ENCODE peak calls at places on chromosomes 13 and 19, in eight cellular contexts. M is CD4-positive, CD25-positive, alpha-beta regulatory T cell; K is keratinocyte; Z is CD4-positive, alpha-beta memory T cell; X is GM23248; H is thoracic aorta; A is fibroblast of lung; E is testis. B is an unnamed sample. For H3K4me1, the result is how much of the 10 kb centered on the place peaks cover.

GRCh38 chr13:73610799-73611592 is 523.2 kb downstream of the KLF12 start:
- DNase-seq in M (no peak), K (no peak), Z (no peak), X (no peak), H (no peak), A (no peak), E (no peak), B (no peak)

GRCh38 chr13:42814868-42815267 is 33.5 kb downstream of the FAM216B start:
- DNase-seq in M (no peak), K (no peak), Z (no peak), X (peak), H (no peak), A (peak), E (no peak), B (no peak)

GRCh38 chr13:33262997-33263396 is 22.6 kb downstream of the STARD13 start:
- DNase-seq in M (no peak), K (no peak), Z (no peak), X (no peak), H (no peak), A (no peak), E (no peak), B (no peak)

GRCh38 chr19:51372649-51373504 is at the start of gene NKG7:
- DNase-seq in M (peak), K (no peak), Z (peak), X (no peak), H (no peak), A (no peak), E (no peak), B (peak)

GRCh38 chr19:1067341-1068103 is 555 bp downstream of the ARHGAP45 start:
- DNase-seq in M (peak), K (no peak), Z (peak), X (no peak), H (no peak), A (no peak), E (no peak), B (no peak)

GRCh38 chr19:10027158-10027997 is 14.1 kb downstream of the RDH8 start:
- DNase-seq in M (peak), K (peak), Z (peak), X (peak), H (peak), A (peak), E (peak), B (peak)

GRCh38 chr13:49369876-49370275 is 74.0 kb downstream of the CAB39L start:
- DNase-seq in M (no peak), K (no peak), Z (no peak), X (no peak), H (no peak), A (no peak), E (no peak), B (no peak)

GRCh38 chr13:19182536-19182935 is 912 bp upstream of the TUBA3C start:
- DNase-seq in M (no peak), K (no peak), Z (no peak), X (no peak), H (no peak), A (no peak), E (peak), B (no peak)

GRCh38 chr19:37886571-37886970 is 19.8 kb downstream of the WDR87 start:
- DNase-seq in M (no peak), K (no peak), Z (no peak), X (no peak), H (no peak), A (no peak), E (no peak), B (no peak)

GRCh38 chr13:99442273-99442895 is 58.9 kb upstream of the TM9SF2 start:
- DNase-seq in M (peak), K (no peak), Z (peak), X (peak), H (no peak), A (peak), E (peak), B (peak)

GRCh38 chr13:50448535-50448981 is 394.9 kb downstream of the DLEU7 start:
- DNase-seq in M (no peak), K (peak), Z (no peak), X (no peak), H (no peak), A (no peak), E (no peak), B (peak)

GRCh38 chr13:106533101-106533939 is 2.1 kb downstream of the EFNB2 start:
- DNase-seq in M (peak), K (no peak), Z (peak), X (peak), H (no peak), A (peak), E (peak), B (peak)

GRCh38 chr19:10193666-10194499 is 870 bp downstream of the DNMT1 start:
- DNase-seq in M (peak), K (no peak), Z (peak), X (peak), H (no peak), A (peak), E (peak), B (no peak)

GRCh38 chr13:34224877-34225276 is 406.9 kb downstream of the RFC3 start:
- DNase-seq in M (no peak), K (no peak), Z (no peak), X (no peak), H (no peak), A (no peak), E (peak), B (no peak)

GRCh38 chr19:23882493-23882892 is 32.2 kb upstream of the ZNF726 start:
- DNase-seq in M (no peak), K (no peak), Z (peak), X (peak), H (no peak), A (no peak), E (peak), B (peak)

GRCh38 chr19:57280913-57281425 is 684 bp downstream of the ZNF460 start:
- DNase-seq in M (peak), K (no peak), Z (peak), X (peak), H (no peak), A (peak), E (no peak), B (peak)

GRCh38 chr13:45398862-45399261 is 19.3 kb downstream of the SLC25A30 start:
- DNase-seq in M (peak), K (no peak), Z (peak), X (no peak), H (no peak), A (no peak), E (no peak), B (no peak)

GRCh38 chr13:45325806-45326205 is 15.2 kb downstream of the TPT1 start:
- DNase-seq in M (no peak), K (no peak), Z (no peak), X (peak), H (peak), A (peak), E (peak), B (no peak)

GRCh38 chr19:54252845-54253244 is 4.2 kb downstream of the LILRB5 start:
- DNase-seq in M (no peak), K (no peak), Z (no peak), X (no peak), H (no peak), A (no peak), E (no peak), B (no peak)

GRCh38 chr13:54859827-54860226 is 1831.2 kb downstream of the OLFM4 start:
- DNase-seq in M (no peak), K (peak), Z (no peak), X (no peak), H (no peak), A (no peak), E (no peak), B (no peak)

GRCh38 chr19:48900477-48901452 is 653 bp downstream of the NUCB1 start:
- DNase-seq in M (no peak), K (no peak), Z (peak), X (peak), H (no peak), A (peak), E (no peak), B (peak)

GRCh38 chr13:26050568-26051230 is 1.1 kb downstream of the SHISA2 start:
- DNase-seq in M (no peak), K (no peak), Z (no peak), X (peak), H (no peak), A (no peak), E (peak), B (no peak)

GRCh38 chr19:13866463-13867046 is 10.4 kb upstream of the NANOS3 start:
- DNase-seq in M (no peak), K (no peak), Z (no peak), X (no peak), H (no peak), A (no peak), E (no peak), B (no peak)

GRCh38 chr13:46521921-46522691 is 30.9 kb upstream of the LRCH1 start:
- DNase-seq in M (no peak), K (no peak), Z (no peak), X (no peak), H (no peak), A (no peak), E (no peak), B (no peak)

GRCh38 chr13:30071890-30072817 is 221.7 kb upstream of the UBL3 start:
- DNase-seq in M (no peak), K (no peak), Z (no peak), X (no peak), H (no peak), A (no peak), E (no peak), B (peak)

GRCh38 chr13:39577833-39578232 is 25.2 kb downstream of the LHFPL6 start:
- DNase-seq in M (no peak), K (no peak), Z (no peak), X (no peak), H (no peak), A (no peak), E (no peak), B (no peak)

GRCh38 chr19:18254546-18255500 is 19.4 kb downstream of the IQCN start:
- DNase-seq in M (peak), K (no peak), Z (no peak), X (peak), H (no peak), A (no peak), E (no peak), B (peak)

GRCh38 chr13:42819712-42820111 is 38.3 kb downstream of the FAM216B start:
- DNase-seq in M (no peak), K (no peak), Z (no peak), X (no peak), H (no peak), A (no peak), E (no peak), B (no peak)

GRCh38 chr19:15252398-15253018 is 20.3 kb upstream of the EPHX3 start:
- DNase-seq in M (no peak), K (no peak), Z (no peak), X (peak), H (no peak), A (peak), E (no peak), B (no peak)

GRCh38 chr13:44050450-44051063 is 170.9 kb downstream of the LACC1 start:
- DNase-seq in M (peak), K (no peak), Z (peak), X (peak), H (no peak), A (peak), E (no peak), B (peak)

GRCh38 chr19:48445256-48445605 is 552 bp upstream of the GRWD1 start:
- DNase-seq in M (no peak), K (peak), Z (no peak), X (peak), H (no peak), A (peak), E (peak), B (no peak)

GRCh38 chr13:36965767-36966166 is 33.4 kb downstream of the ALG5 start:
- DNase-seq in M (no peak), K (peak), Z (no peak), X (peak), H (no peak), A (peak), E (no peak), B (no peak)

GRCh38 chr19:7869453-7869909 is 4.7 kb downstream of the PRR36 start:
- DNase-seq in M (peak), K (no peak), Z (peak), X (peak), H (no peak), A (peak), E (peak), B (peak)

GRCh38 chr19:13825489-13826475 is 30.5 kb downstream of the ZSWIM4 start:
- DNase-seq in M (no peak), K (no peak), Z (no peak), X (peak), H (no peak), A (no peak), E (no peak), B (no peak)

GRCh38 chr13:27791146-27791900 is 960 bp upstream of the GSX1 start:
- DNase-seq in M (no peak), K (no peak), Z (no peak), X (no peak), H (no peak), A (no peak), E (no peak), B (no peak)

GRCh38 chr19:10855879-10856522 is 7.8 kb downstream of the C19orf38 start:
- DNase-seq in M (no peak), K (no peak), Z (no peak), X (peak), H (no peak), A (no peak), E (peak), B (peak)

GRCh38 chr19:13002970-13003540 is 7.8 kb downstream of the NFIX start:
- DNase-seq in M (no peak), K (no peak), Z (no peak), X (no peak), H (no peak), A (no peak), E (no peak), B (no peak)

GRCh38 chr19:14347999-14348889 is 33.0 kb upstream of the ADGRE5 start:
- DNase-seq in M (peak), K (no peak), Z (peak), X (peak), H (no peak), A (peak), E (peak), B (peak)

GRCh38 chr19:13060233-13060963 is 42.3 kb downstream of the LYL1 start:
- DNase-seq in M (no peak), K (no peak), Z (no peak), X (peak), H (no peak), A (peak), E (peak), B (no peak)

GRCh38 chr13:91792054-91792453 is 393.6 kb downstream of the GPC5 start:
- DNase-seq in M (no peak), K (no peak), Z (no peak), X (no peak), H (no peak), A (no peak), E (no peak), B (no peak)

GRCh38 chr13:113176822-113177221 is 18.4 kb downstream of the PROZ start:
- DNase-seq in M (no peak), K (no peak), Z (no peak), X (no peak), H (no peak), A (no peak), E (no peak), B (no peak)

GRCh38 chr13:113179374-113180230 is 21.2 kb downstream of the PROZ start:
- DNase-seq in M (no peak), K (no peak), Z (no peak), X (no peak), H (no peak), A (peak), E (peak), B (no peak)

GRCh38 chr13:113178070-113178895 is 19.8 kb downstream of the PROZ start:
- DNase-seq in M (no peak), K (no peak), Z (no peak), X (peak), H (no peak), A (peak), E (no peak), B (no peak)

GRCh38 chr13:113176292-113176691 is 17.8 kb downstream of the PROZ start:
- DNase-seq in M (peak), K (no peak), Z (peak), X (no peak), H (no peak), A (no peak), E (no peak), B (no peak)

DNA sequence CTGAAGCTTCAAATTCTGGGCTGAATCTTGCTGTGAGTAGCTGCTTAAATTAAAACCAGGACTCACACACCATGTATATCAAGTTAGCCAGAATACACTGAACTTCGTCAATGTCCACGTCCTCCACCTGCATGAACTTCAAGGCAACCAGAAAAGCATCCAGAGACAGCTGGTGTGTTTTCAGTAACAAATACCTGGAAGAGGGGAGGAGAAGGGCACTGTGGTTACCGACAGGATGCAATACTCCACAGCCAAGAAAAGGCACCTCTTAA is 20.4 kb downstream of the PROZ start:
- DNase-seq in M (no peak), K (no peak), Z (no peak), X (no peak), H (no peak), A (no peak), E (no peak), B (no peak)
- H3K27ac ChIP-seq in M (no peak), K (no peak), Z (peak), X (peak), H (no peak), A (peak), E (no peak), B (no peak)

DNA sequence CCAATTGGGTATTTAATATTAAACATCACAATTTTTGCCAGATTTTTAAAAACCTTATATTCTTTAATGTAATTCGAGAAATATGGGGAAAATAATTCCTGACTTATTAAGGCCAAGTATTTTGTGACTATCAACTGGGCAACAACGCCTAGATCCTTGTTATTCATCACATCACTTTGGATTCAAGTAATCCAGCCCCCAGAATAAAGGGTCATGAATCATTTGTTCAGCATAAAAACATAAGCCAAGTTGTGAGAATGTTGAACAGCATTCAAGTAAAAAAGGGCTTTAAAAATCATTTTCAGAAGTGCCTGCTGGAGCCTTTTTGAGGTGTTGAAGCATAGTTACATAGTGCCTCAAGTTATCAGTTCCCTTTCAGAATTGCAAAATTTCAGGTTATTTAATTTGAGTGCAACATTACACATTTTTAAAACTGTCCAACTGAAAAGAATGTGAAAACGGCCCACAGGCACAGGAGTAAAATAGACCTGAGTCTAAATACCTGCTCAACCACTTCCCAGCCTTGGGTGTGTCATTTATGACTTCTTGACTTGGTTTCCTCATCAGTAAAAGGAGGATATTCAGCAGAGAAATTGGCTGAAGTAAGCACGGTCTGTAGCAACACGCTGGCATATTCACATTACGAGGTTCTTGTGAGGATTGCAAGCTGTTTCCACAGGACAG is 56.4 kb downstream of the MBNL2 start:
- DNase-seq in M (no peak), K (no peak), Z (no peak), X (peak), H (no peak), A (peak), E (no peak), B (peak)
- H3K4me1 ChIP-seq in M (under half), K (half or more), Z (under half), X (half or more), H (half or more), A (under half), E (under half), B (under half)

GRCh38 chr13:95523598-95523997 is 28.9 kb upstream of the CLDN10 start:
- DNase-seq in M (no peak), K (no peak), Z (no peak), X (no peak), H (no peak), A (no peak), E (no peak), B (no peak)
- H3K4me3 ChIP-seq in M (no peak), K (no peak), Z (no peak), X (no peak), H (no peak), A (no peak), E (no peak), B (no peak)

GRCh38 chr19:3313199-3313575 is 53.2 kb upstream of the NFIC start:
- DNase-seq in M (no peak), K (no peak), Z (no peak), X (no peak), H (no peak), A (no peak), E (no peak), B (no peak)
- H3K27ac ChIP-seq in M (no peak), K (no peak), Z (no peak), X (no peak), H (no peak), A (no peak), E (no peak), B (no peak)

GRCh38 chr19:2095338-2095938 is 688 bp downstream of the MOB3A start:
- DNase-seq in M (no peak), K (no peak), Z (no peak), X (peak), H (no peak), A (no peak), E (no peak), B (no peak)
- H3K4me1 ChIP-seq in M (half or more), K (under half), Z (under half), X (under half), H (under half), A (under half), E (under half), B (under half)

DNA sequence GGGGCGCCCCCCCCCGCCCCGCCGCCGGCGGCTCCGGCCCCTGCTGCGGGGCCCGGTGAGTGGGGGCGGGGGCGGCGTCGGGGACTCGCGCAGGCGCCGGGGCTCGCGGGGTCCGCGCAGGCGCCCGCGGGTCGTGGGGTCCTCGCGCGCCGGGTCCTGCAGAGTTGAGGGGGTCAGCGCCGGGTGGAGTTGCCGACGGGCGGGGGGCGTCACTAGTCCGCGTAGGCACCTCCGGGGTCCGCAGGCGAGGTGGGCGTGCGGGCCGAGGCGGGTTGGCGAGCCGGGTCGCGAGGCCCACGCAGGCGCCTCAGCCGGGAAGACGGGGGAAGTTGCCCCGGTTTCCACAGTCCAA is 365 bp downstream of the PPP6R1 start:
- DNase-seq in M (no peak), K (no peak), Z (no peak), X (peak), H (no peak), A (no peak), E (no peak), B (no peak)
- H3K4me3 ChIP-seq in M (peak), K (peak), Z (peak), X (peak), H (peak), A (peak), E (peak), B (peak)

DNA sequence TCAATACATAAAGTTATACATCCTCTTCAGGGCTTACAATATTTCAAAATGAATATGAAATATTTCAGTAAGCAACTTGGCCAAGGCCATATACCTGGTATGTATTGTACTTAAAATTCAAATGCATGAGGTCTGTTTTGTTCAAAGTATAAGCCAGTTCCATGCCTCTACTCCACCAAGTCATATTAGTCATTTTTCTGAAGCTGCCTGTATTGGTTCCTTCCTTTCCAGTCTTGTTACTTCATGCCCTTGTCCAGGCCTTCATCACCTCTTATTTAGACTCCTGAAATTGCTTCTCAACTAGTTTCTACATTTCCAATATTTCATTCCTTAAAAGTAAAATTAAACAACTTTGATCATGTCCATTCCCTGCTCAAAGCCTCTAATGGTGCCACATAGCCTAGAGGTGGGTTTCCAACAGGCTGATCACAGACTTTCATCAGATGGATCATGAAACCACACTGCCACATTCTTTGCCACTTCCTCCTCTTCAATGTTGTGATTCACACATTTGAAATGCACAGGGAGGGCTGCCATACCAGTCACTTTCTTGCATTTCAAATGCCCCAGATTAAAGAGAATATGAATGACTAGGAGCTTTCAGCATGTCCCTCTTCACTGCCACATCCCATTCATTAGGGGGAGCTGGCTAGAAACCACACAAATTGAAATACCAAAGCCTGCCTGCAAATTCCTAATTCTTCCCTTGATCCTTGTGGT is 424.1 kb upstream of the DACH1 start:
- DNase-seq in M (no peak), K (peak), Z (no peak), X (no peak), H (no peak), A (peak), E (no peak), B (no peak)
- H3K27ac ChIP-seq in M (no peak), K (peak), Z (no peak), X (no peak), H (no peak), A (no peak), E (no peak), B (no peak)

GRCh38 chr13:51818276-51818675 is 14.3 kb upstream of the DHRS12 start:
- DNase-seq in M (no peak), K (no peak), Z (no peak), X (no peak), H (no peak), A (no peak), E (no peak), B (no peak)
- H3K4me1 ChIP-seq in M (half or more), K (under half), Z (half or more), X (under half), H (under half), A (under half), E (under half), B (under half)